ENCODE peak calls at places on chromosome 18, in seven cellular contexts. N, O, C, W, S, Q and U are unnamed samples.

GRCh38 chr18:78974115-78974740 is 5.4 kb upstream of the SALL3 start:
- DNase-seq in N (peak), O (no peak), C (no peak), W (no peak), S (no peak), Q (no peak), U (peak)

GRCh38 chr18:24346254-24346653 is 51.4 kb downstream of the OSBPL1A start:
- DNase-seq in N (no peak), O (no peak), C (no peak), W (no peak), S (no peak), Q (no peak), U (no peak)

GRCh38 chr18:58611471-58612131 is 17.3 kb downstream of the ALPK2 start:
- DNase-seq in N (peak), O (peak), C (no peak), W (no peak), S (no peak), Q (peak), U (peak)

GRCh38 chr18:21112140-21112473 is 494 bp upstream of the ROCK1 start:
- DNase-seq in N (peak), O (no peak), C (peak), W (no peak), S (no peak), Q (no peak), U (no peak)

GRCh38 chr18:286515-287310 is 18.9 kb upstream of the THOC1 start:
- DNase-seq in N (no peak), O (peak), C (no peak), W (peak), S (no peak), Q (peak), U (no peak)

GRCh38 chr18:48889981-48890735 is 60.6 kb downstream of the SMAD7 start:
- DNase-seq in N (no peak), O (no peak), C (no peak), W (no peak), S (no peak), Q (no peak), U (no peak)

GRCh38 chr18:70627100-70627802 is 338.4 kb downstream of the SOCS6 start:
- DNase-seq in N (no peak), O (no peak), C (no peak), W (no peak), S (no peak), Q (no peak), U (no peak)

GRCh38 chr18:39635966-39636365 is 2070.4 kb upstream of the CELF4 start:
- DNase-seq in N (no peak), O (no peak), C (no peak), W (no peak), S (no peak), Q (no peak), U (no peak)

GRCh38 chr18:35504996-35505395 is 7.2 kb upstream of the INO80C start:
- DNase-seq in N (no peak), O (no peak), C (no peak), W (no peak), S (no peak), Q (no peak), U (no peak)

GRCh38 chr18:76687271-76688006 is 134.9 kb upstream of the ZNF236 start:
- DNase-seq in N (no peak), O (no peak), C (no peak), W (no peak), S (no peak), Q (peak), U (peak)

GRCh38 chr18:8754995-8755955 is 49.9 kb downstream of the MTCL1 start:
- DNase-seq in N (no peak), O (peak), C (no peak), W (no peak), S (no peak), Q (peak), U (no peak)

GRCh38 chr18:46369323-46369722 is 265.1 kb downstream of the HAUS1 start:
- DNase-seq in N (no peak), O (no peak), C (no peak), W (peak), S (no peak), Q (no peak), U (peak)

GRCh38 chr18:76446321-76446720 is 48.7 kb downstream of the ZNF516 start:
- DNase-seq in N (no peak), O (no peak), C (no peak), W (no peak), S (no peak), Q (no peak), U (no peak)

GRCh38 chr18:60538891-60539290 is 166.3 kb upstream of the MC4R start:
- DNase-seq in N (no peak), O (no peak), C (no peak), W (no peak), S (no peak), Q (no peak), U (no peak)

GRCh38 chr18:46771141-46771540 is 14.3 kb upstream of the ST8SIA5 start:
- DNase-seq in N (no peak), O (no peak), C (no peak), W (no peak), S (no peak), Q (no peak), U (no peak)

GRCh38 chr18:76771132-76771824 is 51.1 kb upstream of the ZNF236 start:
- DNase-seq in N (no peak), O (peak), C (no peak), W (no peak), S (no peak), Q (no peak), U (no peak)

GRCh38 chr18:32803571-32803970 is 30.7 kb upstream of the KLHL14 start:
- DNase-seq in N (peak), O (no peak), C (no peak), W (no peak), S (no peak), Q (no peak), U (no peak)

GRCh38 chr18:79502785-79503184 is 107.1 kb downstream of the NFATC1 start:
- DNase-seq in N (no peak), O (no peak), C (no peak), W (no peak), S (no peak), Q (no peak), U (no peak)

GRCh38 chr18:62399781-62400308 is 74.7 kb downstream of the TNFRSF11A start:
- DNase-seq in N (no peak), O (peak), C (no peak), W (peak), S (no peak), Q (peak), U (peak)

GRCh38 chr18:48946329-48946835 is 4.4 kb downstream of the SMAD7 start:
- DNase-seq in N (no peak), O (peak), C (no peak), W (no peak), S (no peak), Q (peak), U (no peak)

GRCh38 chr18:74124642-74125041 is 23.0 kb downstream of the FBXO15 start:
- DNase-seq in N (no peak), O (no peak), C (no peak), W (no peak), S (no peak), Q (no peak), U (no peak)